ENCODE peak calls at places on chromosomes 11 and 22, in five cellular contexts. One of them, this sample, is unnamed.

GRCh38 chr11:117390743-117391142 is 63.1 kb downstream of the CEP164 start:
- DNase-seq in WTC11: no peak
- DNase-seq in A549: no peak
- DNase-seq in H1: no peak
- DNase-seq in K562: no peak
- DNase-seq in this sample: no peak

GRCh38 chr11:128048121-128048520 is 539.2 kb downstream of the ETS1 start:
- DNase-seq in K562: no peak
- DNase-seq in WTC11: no peak
- DNase-seq in A549: no peak
- DNase-seq in H1: no peak
- DNase-seq in this sample: no peak

GRCh38 chr11:77172666-77172982 is 44.6 kb downstream of the MYO7A start:
- DNase-seq in A549: no peak
- DNase-seq in WTC11: no peak
- DNase-seq in K562: peak; percentile 4
- DNase-seq in H1: no peak
- DNase-seq in this sample: peak; percentile 7

GRCh38 chr11:10487002-10487647 is 32.1 kb downstream of the AMPD3 start:
- DNase-seq in H1: no peak
- DNase-seq in WTC11: no peak
- DNase-seq in A549: no peak
- DNase-seq in K562: no peak
- DNase-seq in this sample: no peak

GRCh38 chr11:34192481-34193401 is 87.3 kb downstream of the NAT10 start:
- DNase-seq in WTC11: no peak
- DNase-seq in H1: no peak
- DNase-seq in K562: no peak
- DNase-seq in A549: peak; percentile 52
- DNase-seq in this sample: no peak

GRCh38 chr22:28014141-28015055 is 95.3 kb upstream of the PITPNB start:
- DNase-seq in K562: no peak
- DNase-seq in WTC11: peak; percentile 1
- DNase-seq in A549: no peak
- DNase-seq in H1: no peak
- DNase-seq in this sample: no peak

GRCh38 chr11:75536786-75537629 is 11.3 kb upstream of the GDPD5 start:
- DNase-seq in H1: no peak
- DNase-seq in A549: peak; percentile 60
- DNase-seq in WTC11: no peak
- DNase-seq in K562: peak; percentile 77
- DNase-seq in this sample: no peak

GRCh38 chr11:116887909-116888556 is 50.6 kb upstream of the APOA1 start:
- DNase-seq in WTC11: no peak
- DNase-seq in K562: no peak
- DNase-seq in A549: no peak
- DNase-seq in H1: no peak
- DNase-seq in this sample: no peak

GRCh38 chr11:70650075-70650909 is 252.0 kb downstream of the CTTN start:
- DNase-seq in K562: peak; percentile 71
- DNase-seq in A549: peak; percentile 55
- DNase-seq in H1: no peak
- DNase-seq in WTC11: peak; percentile 85
- DNase-seq in this sample: peak; percentile 48

GRCh38 chr11:65419773-65420481 is 2.7 kb upstream of the NEAT1 start:
- DNase-seq in WTC11: peak; percentile 66
- DNase-seq in H1: no peak
- DNase-seq in K562: peak; percentile 90
- DNase-seq in A549: peak; percentile 94
- DNase-seq in this sample: peak; percentile 92

GRCh38 chr11:41498726-41499125 is 39.3 kb upstream of the LRRC4C start:
- DNase-seq in K562: no peak
- DNase-seq in WTC11: no peak
- DNase-seq in H1: no peak
- DNase-seq in A549: peak; percentile 7
- DNase-seq in this sample: no peak

DNA sequence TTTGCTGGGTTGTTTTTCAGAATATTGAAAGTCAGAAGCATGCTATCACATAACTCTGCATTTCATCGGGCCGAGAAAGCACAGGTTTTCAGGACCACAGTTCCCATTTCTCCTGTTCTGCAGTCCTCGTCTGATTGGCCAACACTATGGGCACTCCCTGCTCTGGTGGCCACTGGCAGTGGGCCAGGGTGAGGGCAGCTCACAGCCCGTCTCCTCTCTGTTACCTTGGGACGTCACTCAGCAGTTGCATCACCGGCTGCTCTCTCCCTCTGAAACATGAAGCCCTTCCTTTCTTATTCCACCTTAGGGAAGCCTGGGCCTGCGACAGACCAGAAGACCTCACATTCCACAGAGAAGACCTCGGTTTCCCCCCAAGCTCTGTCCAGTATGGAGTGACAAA is 11.4 kb upstream of the MICAL3 start:
- DNase-seq in K562: no peak
- DNase-seq in H1: no peak
- DNase-seq in WTC11: peak; percentile 23
- DNase-seq in A549: peak; percentile 79
- DNase-seq in this sample: peak; percentile 82
- TF ChIP-seq JUN in K562: no peak
- TF ChIP-seq JUN in H1: no peak
- TF ChIP-seq JUN in WTC11: no peak
- TF ChIP-seq JUN in A549: no peak
- TF ChIP-seq JUN in this sample: no peak

DNA sequence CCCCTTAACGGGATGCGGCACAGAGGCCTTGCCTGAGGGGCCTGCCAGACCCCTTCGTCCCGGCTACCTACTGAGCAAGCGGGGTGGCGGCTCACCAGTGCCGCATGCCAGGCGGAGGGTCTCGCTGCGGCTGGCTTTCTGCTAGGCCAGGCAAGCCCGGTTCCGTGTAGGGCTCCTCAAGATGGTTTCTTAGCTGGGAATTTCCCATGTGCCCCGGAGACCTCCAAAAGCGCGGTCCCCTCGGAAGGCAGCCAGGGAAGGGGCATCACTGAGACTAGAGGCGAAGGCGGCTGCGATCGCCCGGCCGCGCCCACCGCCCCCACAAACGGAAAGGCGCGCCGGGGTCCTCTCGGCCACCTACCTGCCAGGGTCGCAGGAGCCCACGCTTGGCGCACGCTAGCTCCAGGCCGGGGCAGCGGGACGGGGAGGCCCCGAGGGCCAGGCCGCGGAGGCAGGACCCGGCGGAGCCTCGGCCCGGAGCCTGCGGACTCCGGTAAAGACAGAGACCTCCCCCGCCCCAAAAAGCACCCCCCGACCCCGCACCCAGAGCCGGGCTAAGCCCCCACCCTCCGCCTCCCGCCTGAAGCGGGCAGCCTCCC is 23.8 kb downstream of the MICAL3 start:
- DNase-seq in A549: peak; percentile 24
- DNase-seq in H1: no peak
- DNase-seq in K562: peak; percentile 27
- DNase-seq in WTC11: peak; percentile 32
- DNase-seq in this sample: no peak
- TF ChIP-seq JUN in A549: no peak
- TF ChIP-seq JUN in H1: no peak
- TF ChIP-seq JUN in K562: no peak
- TF ChIP-seq JUN in WTC11: no peak
- TF ChIP-seq JUN in this sample: no peak

GRCh38 chr22:47850644-47851151 is 1088.2 kb downstream of the TBC1D22A start:
- DNase-seq in A549: no peak
- DNase-seq in H1: no peak
- DNase-seq in WTC11: no peak
- DNase-seq in K562: peak; percentile 1
- DNase-seq in this sample: no peak
- TF ChIP-seq JUN in A549: no peak
- TF ChIP-seq JUN in H1: no peak
- TF ChIP-seq JUN in WTC11: no peak
- TF ChIP-seq JUN in K562: no peak
- TF ChIP-seq JUN in this sample: no peak

GRCh38 chr11:1339066-1339675 is 29.7 kb upstream of the TOLLIP start:
- DNase-seq in H1: no peak
- DNase-seq in A549: no peak
- DNase-seq in WTC11: no peak
- DNase-seq in K562: no peak
- DNase-seq in this sample: no peak

GRCh38 chr11:1338201-1339065 is 29.0 kb upstream of the TOLLIP start:
- DNase-seq in WTC11: no peak
- DNase-seq in K562: no peak
- DNase-seq in A549: no peak
- DNase-seq in H1: no peak
- DNase-seq in this sample: no peak

GRCh38 chr11:1336836-1337646 is 27.6 kb upstream of the TOLLIP start:
- DNase-seq in A549: peak; percentile 41
- DNase-seq in K562: no peak
- DNase-seq in H1: no peak
- DNase-seq in WTC11: peak; percentile 55
- DNase-seq in this sample: no peak

GRCh38 chr11:1335811-1336761 is 26.7 kb upstream of the TOLLIP start:
- DNase-seq in A549: peak; percentile 53
- DNase-seq in WTC11: peak; percentile 71
- DNase-seq in H1: no peak
- DNase-seq in K562: peak; percentile 77
- DNase-seq in this sample: peak; percentile 26

DNA sequence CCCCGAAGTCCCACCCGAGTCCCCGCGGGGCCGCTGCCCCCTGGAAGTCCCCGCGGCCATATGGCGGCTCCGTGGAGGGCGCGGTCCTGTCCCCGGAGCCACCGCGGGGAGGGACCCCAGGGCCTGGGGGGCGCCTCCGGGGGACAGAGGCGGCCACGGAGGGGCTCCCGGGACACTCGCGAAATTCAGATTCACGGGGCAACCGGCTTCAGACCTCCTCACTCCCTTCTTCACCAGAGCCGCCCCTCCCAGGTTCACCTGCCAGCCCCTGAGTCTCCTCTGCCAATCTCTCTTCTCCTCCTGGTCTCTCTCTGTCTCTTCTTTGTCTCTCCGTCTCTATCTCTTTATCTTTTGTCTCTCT is 28.2 kb upstream of the TOLLIP start:
- DNase-seq in K562: no peak
- DNase-seq in H1: no peak
- DNase-seq in A549: no peak
- DNase-seq in WTC11: no peak
- DNase-seq in this sample: no peak
- TF ChIP-seq JUN in K562: no peak
- TF ChIP-seq JUN in H1: no peak
- TF ChIP-seq JUN in A549: no peak
- TF ChIP-seq JUN in WTC11: no peak
- TF ChIP-seq JUN in this sample: no peak

DNA sequence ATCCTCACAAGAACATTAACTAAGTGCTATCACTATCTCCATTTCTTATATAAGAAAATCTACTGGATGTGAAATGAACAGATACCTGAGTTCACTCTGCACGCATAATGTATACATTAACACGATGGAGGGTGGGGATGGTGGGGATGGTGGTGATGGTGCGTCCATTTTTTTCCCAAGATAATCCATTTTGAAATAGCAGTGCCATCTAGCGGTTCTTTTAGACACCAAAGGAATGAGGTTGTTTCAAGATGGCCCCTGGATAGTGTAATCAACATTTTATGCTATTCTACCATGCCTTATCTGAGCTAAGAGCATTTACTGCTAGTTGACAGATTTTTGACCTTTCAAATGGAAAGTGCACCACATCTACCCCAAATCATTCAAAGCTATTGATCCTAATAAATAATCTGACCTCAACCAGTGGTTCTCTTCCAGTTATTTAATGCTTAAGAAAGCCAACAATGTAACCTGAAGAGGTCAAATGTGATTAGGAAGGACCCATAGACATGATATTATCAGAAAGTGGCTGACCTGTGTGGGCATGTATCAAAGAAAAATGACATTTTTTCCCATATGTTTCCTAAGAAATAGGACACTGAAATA is 714.7 kb upstream of the TENM4 start:
- DNase-seq in WTC11: no peak
- DNase-seq in A549: peak; percentile 22
- DNase-seq in H1: no peak
- DNase-seq in K562: peak; percentile 17
- DNase-seq in this sample: peak; percentile 21
- TF ChIP-seq JUN in WTC11: no peak
- TF ChIP-seq JUN in A549: no peak
- TF ChIP-seq JUN in H1: no peak
- TF ChIP-seq JUN in K562: no peak
- TF ChIP-seq JUN in this sample: no peak

GRCh38 chr11:17277024-17277584 is 565 bp downstream of the NUCB2 start:
- DNase-seq in K562: peak; percentile 40
- DNase-seq in H1: no peak
- DNase-seq in WTC11: no peak
- DNase-seq in A549: peak; percentile 24
- DNase-seq in this sample: no peak

GRCh38 chr11:17272823-17273222 is 3.7 kb upstream of the NUCB2 start:
- DNase-seq in H1: no peak
- DNase-seq in WTC11: no peak
- DNase-seq in A549: no peak
- DNase-seq in K562: no peak
- DNase-seq in this sample: no peak

GRCh38 chr11:17273668-17274321 is 2.7 kb upstream of the NUCB2 start:
- DNase-seq in A549: peak; percentile 43
- DNase-seq in H1: no peak
- DNase-seq in K562: peak; percentile 37
- DNase-seq in WTC11: peak; percentile 59
- DNase-seq in this sample: no peak

GRCh38 chr11:17276236-17277023 is at the start of gene NUCB2:
- DNase-seq in K562: peak; percentile 97
- DNase-seq in A549: peak; percentile 95
- DNase-seq in WTC11: peak; percentile 99
- DNase-seq in H1: peak; percentile 87
- DNase-seq in this sample: peak; percentile 91

GRCh38 chr11:17275376-17276235 is 933 bp upstream of the NUCB2 start:
- DNase-seq in WTC11: no peak
- DNase-seq in A549: no peak
- DNase-seq in H1: no peak
- DNase-seq in K562: no peak
- DNase-seq in this sample: peak; percentile 48
- TF ChIP-seq JUN in WTC11: no peak
- TF ChIP-seq JUN in A549: no peak
- TF ChIP-seq JUN in H1: no peak
- TF ChIP-seq JUN in K562: no peak
- TF ChIP-seq JUN in this sample: no peak

DNA sequence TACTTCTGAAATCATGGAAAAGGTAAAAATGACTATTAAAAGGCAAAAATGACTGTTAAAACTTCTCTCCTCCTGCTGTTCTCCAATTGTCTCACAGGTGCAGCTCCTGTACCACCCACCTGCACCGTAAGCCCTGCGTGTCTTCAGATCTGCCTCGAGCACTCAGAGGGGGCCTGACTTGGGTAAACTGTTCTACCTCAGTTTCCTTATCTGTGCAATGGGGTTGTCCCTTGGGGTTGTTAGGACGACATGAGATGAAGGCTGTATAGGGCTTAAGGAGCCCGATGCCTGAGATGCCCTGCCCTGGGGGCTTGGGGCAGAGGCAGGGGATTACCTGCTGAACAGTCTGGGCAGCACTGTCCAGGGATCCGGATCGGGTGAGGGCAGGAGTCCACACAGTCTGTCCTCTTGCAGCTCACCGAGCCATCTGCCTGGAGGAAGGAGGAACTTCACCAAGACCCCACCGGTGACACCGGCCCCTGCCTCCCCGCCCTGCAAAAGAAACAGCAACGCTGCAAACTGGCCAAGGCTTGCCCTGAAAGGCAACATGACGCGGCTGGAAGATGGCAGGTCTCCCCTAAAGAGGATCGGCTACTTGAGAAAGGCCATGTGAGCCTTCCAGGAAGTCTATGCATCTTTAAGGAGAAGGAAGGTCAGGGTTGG is 26.4 kb downstream of the VWCE start:
- DNase-seq in A549: no peak
- DNase-seq in K562: no peak
- DNase-seq in H1: no peak
- DNase-seq in WTC11: no peak
- DNase-seq in this sample: no peak
- TF ChIP-seq JUN in A549: no peak
- TF ChIP-seq JUN in K562: no peak
- TF ChIP-seq JUN in H1: no peak
- TF ChIP-seq JUN in WTC11: no peak
- TF ChIP-seq JUN in this sample: no peak

This sample was measured in HepG2.